ENCODE peak calls at places on chromosome 13, in six cellular contexts. Y is CD4-positive, alpha-beta T cell; X is brain microvascular endothelial cell; M is adrenal gland; O is mesendoderm; F is CD4-positive, CD25-positive, alpha-beta regulatory T cell. W is an unnamed sample.

GRCh38 chr13:98829541-98829940 is 77.1 kb upstream of the SLC15A1 start:
- DNase-seq in Y (no peak), X (no peak), M (no peak), O (no peak), F (no peak), W (no peak)

GRCh38 chr13:110964229-110965037 is 49.6 kb upstream of the ANKRD10 start:
- DNase-seq in Y (no peak), X (no peak), M (no peak), O (no peak), F (no peak), W (no peak)

GRCh38 chr13:112981361-112981905 is 12.4 kb downstream of the MCF2L start:
- DNase-seq in Y (no peak), X (no peak), M (no peak), O (no peak), F (no peak), W (no peak)

GRCh38 chr13:48862572-48862971 is 113.1 kb upstream of the FNDC3A start:
- DNase-seq in Y (no peak), X (no peak), M (no peak), O (no peak), F (no peak), W (no peak)

GRCh38 chr13:97810152-97810551 is 143.3 kb upstream of the IPO5 start:
- DNase-seq in Y (no peak), X (peak; percentile 7), M (no peak), O (no peak), F (no peak), W (no peak)

GRCh38 chr13:40221460-40222201 is 444.8 kb downstream of the FOXO1 start:
- DNase-seq in Y (peak; percentile 61), X (peak; percentile 79), M (no peak), O (no peak), F (peak; percentile 78), W (peak; percentile 80)

GRCh38 chr13:54750521-54750920 is 1721.9 kb downstream of the OLFM4 start:
- DNase-seq in Y (no peak), X (no peak), M (no peak), O (no peak), F (no peak), W (no peak)

GRCh38 chr13:77511552-77511951 is 24.0 kb upstream of the SCEL start:
- DNase-seq in Y (no peak), X (no peak), M (no peak), O (no peak), F (no peak), W (no peak)

GRCh38 chr13:34156841-34157365 is 339.0 kb downstream of the RFC3 start:
- DNase-seq in Y (no peak), X (peak; percentile 94), M (peak; percentile 83), O (peak; percentile 88), F (no peak), W (no peak)

GRCh38 chr13:110560606-110561334 is 752 bp downstream of the RAB20 start:
- DNase-seq in Y (no peak), X (peak; percentile 20), M (no peak), O (peak; percentile 75), F (no peak), W (no peak)

GRCh38 chr13:113084094-113084942 is 21.3 kb upstream of the F7 start:
- DNase-seq in Y (no peak), X (no peak), M (no peak), O (no peak), F (no peak), W (no peak)

GRCh38 chr13:31945202-31945978 is 86.2 kb upstream of the FRY start:
- DNase-seq in Y (no peak), X (peak; percentile 60), M (peak; percentile 37), O (peak; percentile 55), F (no peak), W (no peak)

GRCh38 chr13:20442798-20443381 is 82.8 kb downstream of the CRYL1 start:
- DNase-seq in Y (no peak), X (no peak), M (no peak), O (no peak), F (no peak), W (no peak)

GRCh38 chr13:31431722-31432137 is 232.0 kb downstream of the B3GLCT start:
- DNase-seq in Y (peak; percentile 6), X (peak; percentile 39), M (peak; percentile 36), O (peak; percentile 53), F (peak; percentile 4), W (peak; percentile 65)

GRCh38 chr13:71912524-71912923 is 45.5 kb upstream of the DACH1 start:
- DNase-seq in Y (no peak), X (no peak), M (no peak), O (no peak), F (no peak), W (no peak)

GRCh38 chr13:106010836-106011235 is 524.6 kb downstream of the EFNB2 start:
- DNase-seq in Y (no peak), X (no peak), M (no peak), O (no peak), F (no peak), W (no peak)

GRCh38 chr13:84567848-84568247 is 685.6 kb upstream of the SLITRK1 start:
- DNase-seq in Y (no peak), X (no peak), M (no peak), O (no peak), F (no peak), W (no peak)

GRCh38 chr13:106472621-106473020 is 62.8 kb downstream of the EFNB2 start:
- DNase-seq in Y (no peak), X (no peak), M (no peak), O (peak; percentile 22), F (no peak), W (no peak)

GRCh38 chr13:59493436-59493965 is 670.2 kb downstream of the DIAPH3 start:
- DNase-seq in Y (no peak), X (no peak), M (no peak), O (no peak), F (no peak), W (no peak)

GRCh38 chr13:27918041-27918917 is 1.5 kb upstream of the PDX1 start:
- DNase-seq in Y (no peak), X (no peak), M (no peak), O (no peak), F (no peak), W (no peak)
- H3K27me3 ChIP-seq in Y (peaks cover 90% of the 10 kb centered on the region), X (peaks cover 81% of the 10 kb centered on the region), M (peaks cover 93% of the 10 kb centered on the region), O (peaks cover 76% of the 10 kb centered on the region), F (peaks cover 37% of the 10 kb centered on the region), W (no peaks in the 10 kb centered on the region)

GRCh38 chr13:44305845-44306244 is 67.8 kb upstream of the SERP2 start:
- DNase-seq in Y (no peak), X (no peak), M (no peak), O (peak; percentile 30), F (no peak), W (no peak)

GRCh38 chr13:44307255-44307654 is 66.4 kb upstream of the SERP2 start:
- DNase-seq in Y (no peak), X (no peak), M (no peak), O (no peak), F (no peak), W (no peak)

GRCh38 chr13:44305216-44305615 is 68.4 kb upstream of the SERP2 start:
- DNase-seq in Y (no peak), X (no peak), M (no peak), O (peak; percentile 66), F (no peak), W (no peak)

GRCh38 chr13:44307844-44308243 is 65.8 kb upstream of the SERP2 start:
- DNase-seq in Y (no peak), X (no peak), M (no peak), O (no peak), F (no peak), W (no peak)

GRCh38 chr13:44306401-44307192 is 67.0 kb upstream of the SERP2 start:
- DNase-seq in Y (no peak), X (peak; percentile 97), M (peak; percentile 66), O (peak; percentile 76), F (no peak), W (peak; percentile 52)
- H3K27me3 ChIP-seq in Y (no peaks in the 10 kb centered on the region), X (no peaks in the 10 kb centered on the region), M (no peaks in the 10 kb centered on the region), O (no peaks in the 10 kb centered on the region), F (peaks cover 5% of the 10 kb centered on the region), W (no peaks in the 10 kb centered on the region)

GRCh38 chr13:109541081-109541480 is 245.3 kb downstream of the IRS2 start:
- DNase-seq in Y (no peak), X (no peak), M (no peak), O (no peak), F (no peak), W (no peak)
- H3K27me3 ChIP-seq in Y (no peaks in the 10 kb centered on the region), X (no peaks in the 10 kb centered on the region), M (no peaks in the 10 kb centered on the region), O (no peaks in the 10 kb centered on the region), F (no peaks in the 10 kb centered on the region), W (no peaks in the 10 kb centered on the region)

GRCh38 chr13:25683056-25683455 is 311.3 kb downstream of the ATP8A2 start:
- DNase-seq in Y (no peak), X (no peak), M (no peak), O (no peak), F (no peak), W (no peak)
- H3K27me3 ChIP-seq in Y (no peaks in the 10 kb centered on the region), X (no peaks in the 10 kb centered on the region), M (no peaks in the 10 kb centered on the region), O (no peaks in the 10 kb centered on the region), F (no peaks in the 10 kb centered on the region), W (no peaks in the 10 kb centered on the region)

GRCh38 chr13:99977334-99977911 is 4.2 kb upstream of the ZIC2 start:
- DNase-seq in Y (no peak), X (no peak), M (no peak), O (no peak), F (no peak), W (no peak)
- H3K27me3 ChIP-seq in Y (peaks cover 91% of the 10 kb centered on the region), X (peaks cover 8% of the 10 kb centered on the region), M (peaks cover 92% of the 10 kb centered on the region), O (no peaks in the 10 kb centered on the region), F (peaks cover 56% of the 10 kb centered on the region), W (peaks cover 3% of the 10 kb centered on the region)

GRCh38 chr13:100511422-100511821 is 77.2 kb downstream of the GGACT start:
- DNase-seq in Y (no peak), X (no peak), M (no peak), O (no peak), F (no peak), W (no peak)

GRCh38 chr13:100508391-100508790 is 80.2 kb downstream of the GGACT start:
- DNase-seq in Y (no peak), X (no peak), M (no peak), O (no peak), F (no peak), W (no peak)

GRCh38 chr13:100508996-100509395 is 79.6 kb downstream of the GGACT start:
- DNase-seq in Y (no peak), X (no peak), M (no peak), O (no peak), F (no peak), W (no peak)

GRCh38 chr13:100512422-100512821 is 76.2 kb downstream of the GGACT start:
- DNase-seq in Y (no peak), X (peak; percentile 49), M (no peak), O (no peak), F (no peak), W (no peak)

GRCh38 chr13:100510208-100510997 is 78.2 kb downstream of the GGACT start:
- DNase-seq in Y (no peak), X (no peak), M (no peak), O (peak; percentile 77), F (no peak), W (no peak)
- H3K27me3 ChIP-seq in Y (no peaks in the 10 kb centered on the region), X (no peaks in the 10 kb centered on the region), M (no peaks in the 10 kb centered on the region), O (peaks cover 2% of the 10 kb centered on the region), F (no peaks in the 10 kb centered on the region), W (no peaks in the 10 kb centered on the region)

GRCh38 chr13:26831336-26831908 is 70.8 kb upstream of the GPR12 start:
- DNase-seq in Y (no peak), X (no peak), M (no peak), O (no peak), F (no peak), W (no peak)

GRCh38 chr13:26829716-26830115 is 69.1 kb upstream of the GPR12 start:
- DNase-seq in Y (no peak), X (no peak), M (no peak), O (no peak), F (no peak), W (no peak)
- H3K27me3 ChIP-seq in Y (peaks cover 7% of the 10 kb centered on the region), X (no peaks in the 10 kb centered on the region), M (peaks cover 6% of the 10 kb centered on the region), O (no peaks in the 10 kb centered on the region), F (no peaks in the 10 kb centered on the region), W (no peaks in the 10 kb centered on the region)

GRCh38 chr13:41458939-41459753 is 1.8 kb downstream of the RGCC start:
- DNase-seq in Y (peak; percentile 70), X (peak; percentile 51), M (no peak), O (peak; percentile 49), F (peak; percentile 78), W (peak; percentile 64)
- H3K27me3 ChIP-seq in Y (no peaks in the 10 kb centered on the region), X (peaks cover 2% of the 10 kb centered on the region), M (no peaks in the 10 kb centered on the region), O (peaks cover 29% of the 10 kb centered on the region), F (no peaks in the 10 kb centered on the region), W (no peaks in the 10 kb centered on the region)